ENCODE peak calls at places on chromosome 10, in six cellular contexts. B is transverse colon, H is WERI-Rb-1, M is mammary epithelial cell, K is A673, D is fibroblast of lung. E is an unnamed sample.
A peak's percentile ranks its signal among the peaks of the same experiment; 100 is the strongest.

GRCh38 chr10:100881552-100882250 is 31.1 kb upstream of the SLF2 start:
- DNase-seq in B (no peak), H (no peak), M (no peak), K (no peak), D (no peak), E (peak; percentile 28)

GRCh38 chr10:74922921-74923320 is 96.5 kb downstream of the KAT6B start:
- DNase-seq in B (no peak), H (no peak), M (peak; percentile 20), K (no peak), D (peak; percentile 58), E (no peak)

GRCh38 chr10:57716884-57717283 is 550.8 kb downstream of the IPMK start:
- DNase-seq in B (no peak), H (no peak), M (peak; percentile 45), K (peak; percentile 4), D (peak; percentile 32), E (no peak)

GRCh38 chr10:92965314-92965713 is 95.3 kb upstream of the CYP26C1 start:
- DNase-seq in B (no peak), H (no peak), M (peak; percentile 28), K (peak; percentile 72), D (peak; percentile 51), E (no peak)

GRCh38 chr10:128064615-128065580 is 61.3 kb downstream of the MKI67 start:
- DNase-seq in B (peak; percentile 63), H (peak; percentile 22), M (peak; percentile 97), K (peak; percentile 58), D (peak; percentile 93), E (no peak)

GRCh38 chr10:51203359-51203758 is 129.1 kb downstream of the PRKG1 start:
- DNase-seq in B (no peak), H (no peak), M (no peak), K (no peak), D (no peak), E (no peak)

GRCh38 chr10:117537436-117537903 is 5.1 kb upstream of the EMX2 start:
- DNase-seq in B (no peak), H (no peak), M (no peak), K (no peak), D (no peak), E (peak; percentile 45)

GRCh38 chr10:21172774-21173432 is 275.8 kb upstream of the NEBL start:
- DNase-seq in B (peak; percentile 17), H (peak; percentile 9), M (no peak), K (peak; percentile 48), D (peak; percentile 8), E (no peak)

GRCh38 chr10:67256984-67257383 is 331.1 kb downstream of the LRRTM3 start:
- DNase-seq in B (no peak), H (no peak), M (no peak), K (no peak), D (peak; percentile 45), E (no peak)

GRCh38 chr10:78950656-78951587 is 117.8 kb upstream of the ZMIZ1 start:
- DNase-seq in B (no peak), H (peak; percentile 22), M (peak; percentile 93), K (no peak), D (no peak), E (no peak)

GRCh38 chr10:79102056-79102874 is 33.5 kb downstream of the ZMIZ1 start:
- DNase-seq in B (peak; percentile 64), H (peak; percentile 86), M (no peak), K (no peak), D (peak; percentile 74), E (peak; percentile 62)

GRCh38 chr10:65496541-65496940 is 1429.3 kb upstream of the LRRTM3 start:
- DNase-seq in B (no peak), H (no peak), M (peak; percentile 12), K (no peak), D (no peak), E (peak; percentile 60)

GRCh38 chr10:123331438-123331837 is 177.2 kb downstream of the BUB3 start:
- DNase-seq in B (no peak), H (no peak), M (peak; percentile 28), K (no peak), D (peak; percentile 72), E (no peak)

GRCh38 chr10:6755891-6756460 is 175.9 kb upstream of the PRKCQ start:
- DNase-seq in B (peak; percentile 15), H (no peak), M (peak; percentile 39), K (peak; percentile 80), D (peak; percentile 67), E (no peak)

GRCh38 chr10:6151087-6151977 is 51.4 kb upstream of the PFKFB3 start:
- DNase-seq in B (peak; percentile 57), H (peak; percentile 28), M (no peak), K (no peak), D (peak; percentile 53), E (peak; percentile 30)

GRCh38 chr10:71066600-71066999 is 145.8 kb upstream of the UNC5B start:
- DNase-seq in B (no peak), H (no peak), M (no peak), K (no peak), D (no peak), E (no peak)

GRCh38 chr10:4086041-4086886 is 301.3 kb upstream of the KLF6 start:
- DNase-seq in B (no peak), H (no peak), M (no peak), K (no peak), D (peak; percentile 39), E (no peak)

DNA sequence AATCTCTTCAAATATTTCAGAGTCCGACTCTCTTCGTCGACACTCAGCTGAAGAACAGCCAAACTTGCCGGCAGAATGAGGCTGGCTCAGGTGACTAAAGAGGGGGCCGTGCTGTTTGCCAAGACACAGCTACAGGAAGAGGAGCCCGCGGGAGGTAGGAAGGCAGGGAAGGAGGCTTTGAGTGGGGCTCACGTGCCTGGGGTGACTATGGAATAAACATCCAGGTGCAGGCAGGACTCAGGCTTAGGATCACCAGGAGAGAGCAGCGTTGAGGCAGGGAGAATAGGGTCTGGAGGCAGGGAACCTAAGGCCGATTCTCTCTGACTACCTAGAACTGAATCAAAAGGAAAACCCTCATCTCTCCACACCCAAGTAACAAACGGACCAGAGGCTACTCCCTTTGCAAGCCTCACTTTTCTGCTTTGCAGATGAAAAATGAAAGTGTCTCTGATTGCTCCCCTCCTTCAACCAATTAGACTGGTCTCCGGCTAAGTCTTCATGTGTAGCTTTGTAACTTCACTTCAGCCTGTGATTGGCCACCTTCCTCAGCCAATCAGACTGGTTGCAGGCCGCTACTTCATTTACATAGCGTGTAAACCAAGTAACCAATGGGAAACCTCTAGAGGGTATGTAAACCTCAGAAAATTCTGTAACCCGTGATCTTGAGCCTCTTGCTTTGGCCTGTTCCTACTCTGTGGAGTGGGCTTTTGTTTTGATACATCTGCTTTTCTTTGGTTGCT is 19.7 kb upstream of the BNIP3 start:
- DNase-seq in B (no peak), H (peak; percentile 45), M (no peak), K (peak; percentile 84), D (peak; percentile 43), E (peak; percentile 63)
- TF ChIP-seq CTCF in B (no peak), H (peak; percentile 65), M (no peak), K (peak; percentile 29), D (peak; percentile 9), E (peak; percentile 29)

GRCh38 chr10:97768322-97769315 is 3.2 kb downstream of the SFRP5 start:
- DNase-seq in B (no peak), H (no peak), M (no peak), K (no peak), D (no peak), E (no peak)
- H3K27me3 ChIP-seq in B (peaks cover 47% of the 10 kb centered on the region), H (peaks cover 27% of the 10 kb centered on the region), M (peaks cover 16% of the 10 kb centered on the region), K (peaks cover 38% of the 10 kb centered on the region), D (peaks cover 23% of the 10 kb centered on the region), E (peaks cover 39% of the 10 kb centered on the region)

GRCh38 chr10:103585011-103585405 is 91.5 kb downstream of the NEURL1 start:
- DNase-seq in B (no peak), H (no peak), M (no peak), K (no peak), D (no peak), E (no peak)
- H3K4me3 ChIP-seq in B (no peak overlapping the region), H (no peak overlapping the region), M (no peak overlapping the region), K (no peak overlapping the region), D (no peak overlapping the region), E (no peak overlapping the region)

GRCh38 chr10:103847346-103847745 is 8.0 kb downstream of the SH3PXD2A start:
- DNase-seq in B (no peak), H (no peak), M (no peak), K (no peak), D (no peak), E (no peak)

GRCh38 chr10:103849880-103850571 is 5.3 kb downstream of the SH3PXD2A start:
- DNase-seq in B (no peak), H (no peak), M (peak; percentile 89), K (no peak), D (peak; percentile 94), E (no peak)

GRCh38 chr10:103849212-103849877 is 6.0 kb downstream of the SH3PXD2A start:
- DNase-seq in B (no peak), H (no peak), M (no peak), K (no peak), D (no peak), E (no peak)

GRCh38 chr10:103845983-103846382 is 9.4 kb downstream of the SH3PXD2A start:
- DNase-seq in B (peak; percentile 57), H (no peak), M (no peak), K (no peak), D (no peak), E (no peak)

DNA sequence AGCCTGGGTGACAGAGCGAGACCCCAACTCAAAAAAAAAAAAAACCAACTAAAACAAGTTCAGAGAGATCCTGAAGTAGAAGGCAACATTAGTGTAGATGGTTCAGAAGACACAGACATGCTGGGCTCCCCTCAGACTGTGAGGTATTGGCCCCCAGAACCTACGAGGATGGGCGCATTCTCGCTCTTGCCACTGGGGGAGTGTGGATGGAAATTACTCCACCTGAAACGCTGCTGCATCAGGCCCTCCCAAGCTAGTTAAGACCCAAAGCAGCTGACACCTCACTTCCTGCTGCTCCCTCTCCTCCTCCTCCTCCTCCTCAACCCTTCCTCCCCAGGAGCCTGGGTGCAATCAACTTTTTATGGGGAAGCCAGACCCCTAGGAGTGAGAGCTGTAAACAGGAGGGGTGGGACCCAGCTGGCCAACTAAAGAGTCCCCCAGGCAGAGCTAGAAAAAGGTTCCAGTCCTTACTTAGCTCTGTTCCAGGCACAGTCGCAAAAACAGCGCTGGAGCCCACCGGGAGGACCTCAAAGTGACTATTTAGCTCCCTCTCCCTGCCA is 7.4 kb downstream of the SH3PXD2A start:
- DNase-seq in B (no peak), H (peak; percentile 43), M (no peak), K (no peak), D (no peak), E (no peak)
- TF ChIP-seq CTCF in B (peak; percentile 15), H (peak; percentile 65), M (peak; percentile 26), K (peak; percentile 44), D (peak; percentile 22), E (peak; percentile 24)

DNA sequence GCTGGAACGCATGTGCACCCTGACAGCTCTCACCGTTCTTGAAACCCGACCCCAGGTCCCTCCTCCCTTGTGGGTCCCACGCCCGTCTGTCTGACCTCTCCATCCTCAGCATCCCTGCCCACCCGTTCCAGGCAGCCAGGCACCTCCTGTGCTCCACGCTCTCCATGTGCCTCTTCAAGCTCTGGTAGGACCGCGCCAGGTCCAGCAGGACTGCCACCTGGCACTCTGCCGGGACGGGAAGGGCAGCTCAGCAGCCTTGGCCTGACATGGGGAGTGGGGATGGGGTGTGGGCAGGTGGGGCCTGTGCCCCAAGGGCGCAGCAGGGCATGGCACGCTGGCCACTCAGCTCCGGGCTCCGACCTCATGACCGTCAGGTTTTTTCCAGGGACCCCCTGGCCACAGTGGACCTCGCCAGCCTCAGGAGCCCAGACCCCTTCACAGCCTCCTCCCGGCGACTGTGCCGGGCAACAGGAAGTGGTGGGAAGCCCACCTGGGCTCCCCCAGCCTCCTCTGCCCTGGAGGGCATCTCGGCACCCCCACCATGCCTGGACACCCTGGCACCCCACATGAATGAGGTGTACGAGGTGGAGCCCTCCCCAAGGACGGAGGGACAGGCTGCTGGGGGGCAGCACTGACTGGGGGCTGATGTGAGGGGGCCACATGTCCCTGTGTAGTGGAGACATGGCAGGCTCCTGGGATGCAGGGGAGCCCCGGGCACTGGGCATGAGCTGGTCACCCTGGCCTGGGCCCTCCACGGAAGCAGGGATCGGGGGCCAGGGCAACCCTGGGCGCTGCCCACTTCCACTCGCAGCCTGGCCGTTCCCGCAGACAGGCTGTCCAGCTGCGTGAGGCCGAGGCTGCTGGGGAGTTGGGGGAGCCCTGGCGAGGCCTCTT is 25.1 kb upstream of the NKX6-2 start:
- DNase-seq in B (peak; percentile 4), H (no peak), M (no peak), K (no peak), D (no peak), E (no peak)
- H3K27me3 ChIP-seq in B (no peaks in the 10 kb centered on the region), H (no peaks in the 10 kb centered on the region), M (no peaks in the 10 kb centered on the region), K (peaks cover 55% of the 10 kb centered on the region), D (no peaks in the 10 kb centered on the region), E (peaks cover 45% of the 10 kb centered on the region)